ENCODE peak calls at places on chromosomes 4 and X, in ten cellular contexts. Q, J, Z, M, W, I, K, O, C and V are unnamed samples.

GRCh38 chrX:140733766-140734342 is 24.3 kb downstream of the LINC00632 start:
- DNase-seq in Q (no peak), J (no peak), Z (no peak), M (peak), W (no peak), I (no peak), K (no peak), O (no peak), C (no peak), V (no peak)

GRCh38 chr4:181258569-181258968 is 984.6 kb upstream of the TENM3 start:
- DNase-seq in Q (no peak), J (no peak), Z (no peak), M (no peak), W (no peak), I (no peak), K (no peak), O (no peak), C (no peak), V (no peak)

GRCh38 chr4:5812506-5813229 is 80.2 kb downstream of the CRMP1 start:
- DNase-seq in Q (no peak), J (no peak), Z (no peak), M (peak), W (peak), I (peak), K (no peak), O (no peak), C (no peak), V (no peak)

GRCh38 chrX:40543661-40544328 is 37.0 kb upstream of the ATP6AP2 start:
- DNase-seq in Q (no peak), J (no peak), Z (no peak), M (no peak), W (no peak), I (no peak), K (no peak), O (no peak), C (peak), V (no peak)

GRCh38 chr4:186144180-186144579 is 39.7 kb downstream of the FAM149A start:
- DNase-seq in Q (no peak), J (no peak), Z (peak), M (no peak), W (peak), I (peak), K (no peak), O (no peak), C (no peak), V (no peak)

GRCh38 chr4:7058792-7059191 is 9.1 kb downstream of the GRPEL1 start:
- DNase-seq in Q (no peak), J (no peak), Z (no peak), M (no peak), W (no peak), I (no peak), K (no peak), O (no peak), C (no peak), V (no peak)

GRCh38 chr4:76550966-76551780 is 116.1 kb downstream of the SHROOM3 start:
- DNase-seq in Q (no peak), J (no peak), Z (no peak), M (no peak), W (no peak), I (no peak), K (no peak), O (no peak), C (no peak), V (no peak)

GRCh38 chrX:298993-299392 is 17.8 kb downstream of the PLCXD1 start:
- DNase-seq in Q (no peak), J (no peak), Z (no peak), M (no peak), W (no peak), I (no peak), K (peak), O (peak), C (no peak), V (no peak)

GRCh38 chr4:150582101-150582565 is at the start of gene MAB21L2:
- DNase-seq in Q (no peak), J (no peak), Z (no peak), M (no peak), W (no peak), I (no peak), K (no peak), O (no peak), C (no peak), V (no peak)

GRCh38 chr4:138225477-138225876 is 16.7 kb downstream of the SLC7A11 start:
- DNase-seq in Q (no peak), J (no peak), Z (no peak), M (no peak), W (no peak), I (no peak), K (no peak), O (no peak), C (no peak), V (no peak)

GRCh38 chrX:18701621-18702361 is 5.7 kb upstream of the PPEF1 start:
- DNase-seq in Q (no peak), J (no peak), Z (no peak), M (no peak), W (no peak), I (peak), K (peak), O (no peak), C (no peak), V (peak)

GRCh38 chr4:83890816-83891215 is 354.9 kb downstream of the GPAT3 start:
- DNase-seq in Q (no peak), J (no peak), Z (no peak), M (no peak), W (no peak), I (no peak), K (no peak), O (no peak), C (no peak), V (no peak)

GRCh38 chr4:26080876-26081628 is 167.0 kb downstream of the SMIM20 start:
- DNase-seq in Q (no peak), J (no peak), Z (no peak), M (no peak), W (no peak), I (no peak), K (no peak), O (no peak), C (no peak), V (no peak)

GRCh38 chr4:24472514-24473308 is 111.6 kb downstream of the DHX15 start:
- DNase-seq in Q (peak), J (peak), Z (peak), M (no peak), W (peak), I (peak), K (peak), O (peak), C (no peak), V (peak)

GRCh38 chr4:145819246-145820181 is 119.1 kb downstream of the ZNF827 start:
- DNase-seq in Q (no peak), J (no peak), Z (no peak), M (no peak), W (peak), I (no peak), K (no peak), O (no peak), C (no peak), V (no peak)

GRCh38 chrX:110317079-110317819 is 636 bp downstream of the AMMECR1 start:
- DNase-seq in Q (peak), J (peak), Z (peak), M (no peak), W (peak), I (peak), K (peak), O (peak), C (no peak), V (peak)

GRCh38 chr4:153776601-153777000 is 12.3 kb downstream of the SFRP2 start:
- DNase-seq in Q (no peak), J (no peak), Z (no peak), M (no peak), W (no peak), I (no peak), K (no peak), O (no peak), C (no peak), V (no peak)

GRCh38 chr4:96786306-96786705 is 946.4 kb downstream of the PDHA2 start:
- DNase-seq in Q (no peak), J (no peak), Z (no peak), M (no peak), W (no peak), I (no peak), K (no peak), O (no peak), C (no peak), V (no peak)

GRCh38 chr4:56197387-56197786 is 189.9 kb downstream of the AASDH start:
- DNase-seq in Q (no peak), J (no peak), Z (no peak), M (no peak), W (no peak), I (peak), K (no peak), O (no peak), C (no peak), V (no peak)

GRCh38 chr4:40046311-40046980 is 10.2 kb upstream of the N4BP2 start:
- DNase-seq in Q (no peak), J (no peak), Z (peak), M (no peak), W (no peak), I (peak), K (peak), O (no peak), C (no peak), V (peak)

GRCh38 chr4:153114771-153115321 is 89.4 kb upstream of the TRIM2 start:
- DNase-seq in Q (peak), J (no peak), Z (no peak), M (peak), W (no peak), I (no peak), K (no peak), O (no peak), C (no peak), V (peak)

GRCh38 chr4:36399762-36400353 is 118.4 kb downstream of the DTHD1 start:
- DNase-seq in Q (peak), J (no peak), Z (no peak), M (no peak), W (peak), I (peak), K (no peak), O (no peak), C (peak), V (no peak)

GRCh38 chrX:154805696-154806091 is 409 bp upstream of the MPP1 start:
- DNase-seq in Q (no peak), J (no peak), Z (no peak), M (no peak), W (no peak), I (no peak), K (no peak), O (no peak), C (no peak), V (no peak)

GRCh38 chr4:145781306-145781705 is 101.4 kb downstream of the C4orf51 start:
- DNase-seq in Q (no peak), J (no peak), Z (no peak), M (no peak), W (no peak), I (no peak), K (no peak), O (no peak), C (no peak), V (no peak)

GRCh38 chr4:165707126-165707525 is 165.9 kb upstream of the TLL1 start:
- DNase-seq in Q (no peak), J (no peak), Z (no peak), M (no peak), W (no peak), I (no peak), K (no peak), O (no peak), C (no peak), V (no peak)

GRCh38 chr4:60945641-60946040 is 254.5 kb upstream of the ADGRL3 start:
- DNase-seq in Q (no peak), J (no peak), Z (no peak), M (no peak), W (no peak), I (no peak), K (no peak), O (no peak), C (no peak), V (no peak)

GRCh38 chr4:7110546-7110945 is 42.7 kb upstream of the GRPEL1 start:
- DNase-seq in Q (no peak), J (no peak), Z (peak), M (no peak), W (no peak), I (no peak), K (no peak), O (no peak), C (no peak), V (no peak)

GRCh38 chr4:10706236-10706635 is 21.7 kb upstream of the CLNK start:
- DNase-seq in Q (no peak), J (no peak), Z (no peak), M (no peak), W (no peak), I (no peak), K (no peak), O (no peak), C (no peak), V (no peak)

GRCh38 chrX:14027031-14027430 is 2.7 kb downstream of the GEMIN8 start:
- DNase-seq in Q (no peak), J (peak), Z (no peak), M (no peak), W (peak), I (no peak), K (peak), O (no peak), C (no peak), V (no peak)

GRCh38 chrX:115437841-115438240 is 123.1 kb upstream of the PLS3 start:
- DNase-seq in Q (no peak), J (no peak), Z (no peak), M (no peak), W (no peak), I (no peak), K (no peak), O (no peak), C (no peak), V (no peak)

GRCh38 chrX:71532078-71532752 is 689 bp upstream of the OGT start:
- DNase-seq in Q (peak), J (no peak), Z (no peak), M (no peak), W (no peak), I (peak), K (no peak), O (no peak), C (no peak), V (no peak)

GRCh38 chrX:112147206-112147605 is 64.6 kb upstream of the TRPC5 start:
- DNase-seq in Q (no peak), J (no peak), Z (no peak), M (no peak), W (peak), I (no peak), K (no peak), O (no peak), C (no peak), V (no peak)

GRCh38 chrX:18377802-18378201 is 23.3 kb upstream of the SCML2 start:
- DNase-seq in Q (no peak), J (no peak), Z (no peak), M (no peak), W (no peak), I (no peak), K (no peak), O (no peak), C (no peak), V (peak)

GRCh38 chrX:136953867-136954787 is 73.6 kb upstream of the RBMX start:
- DNase-seq in Q (peak), J (peak), Z (peak), M (no peak), W (peak), I (peak), K (peak), O (no peak), C (peak), V (peak)